ENCODE peak calls at places on chromosomes 2 and 18, in five cellular contexts. Y is BJ, H is HepG2, B is Daoy, A is GM12865. M is an unnamed sample.

GRCh38 chr2:230950833-230951339 is 25.8 kb upstream of the GPR55 start:
- DNase-seq in Y (no peak), H (no peak), B (no peak), A (no peak), M (no peak)

GRCh38 chr2:60439219-60439974 is 114.1 kb downstream of the BCL11A start:
- DNase-seq in Y (no peak), H (no peak), B (no peak), A (peak), M (peak)

GRCh38 chr18:46261799-46262198 is 157.6 kb downstream of the HAUS1 start:
- DNase-seq in Y (no peak), H (no peak), B (no peak), A (no peak), M (no peak)

GRCh38 chr18:8943900-8944870 is 158.3 kb upstream of the NDUFV2 start:
- DNase-seq in Y (no peak), H (no peak), B (peak), A (no peak), M (no peak)

GRCh38 chr18:48827321-48828200 is 123.2 kb downstream of the SMAD7 start:
- DNase-seq in Y (peak), H (no peak), B (peak), A (no peak), M (no peak)

GRCh38 chr18:3114026-3114425 is 101.1 kb upstream of the LPIN2 start:
- DNase-seq in Y (no peak), H (no peak), B (no peak), A (no peak), M (no peak)

GRCh38 chr2:128681351-128681906 is 362.8 kb upstream of the HS6ST1 start:
- DNase-seq in Y (no peak), H (no peak), B (no peak), A (no peak), M (no peak)

GRCh38 chr2:80153768-80154167 is 150.8 kb downstream of the LRRTM1 start:
- DNase-seq in Y (no peak), H (no peak), B (no peak), A (no peak), M (no peak)

GRCh38 chr18:59876310-59876626 is 23.5 kb upstream of the PMAIP1 start:
- DNase-seq in Y (no peak), H (no peak), B (no peak), A (peak), M (peak)

M was measured in GM13976.